ENCODE peak calls at places on chromosome 15, in six cellular contexts. H is HuH-7, U is SW480, I is anterior cingulate cortex, X is dorsolateral prefrontal cortex, F is stomach. E is an unnamed sample.

GRCh38 chr15:53611145-53611920 is 148.1 kb downstream of the WDR72 start:
- DNase-seq in H (no peak), U (no peak), I (no peak), X (no peak), F (no peak), E (no peak)

GRCh38 chr15:92336588-92336987 is 57.1 kb upstream of the ST8SIA2 start:
- DNase-seq in H (no peak), U (no peak), I (no peak), X (no peak), F (no peak), E (no peak)

GRCh38 chr15:74402873-74403589 is 30.7 kb downstream of the SEMA7A start:
- DNase-seq in H (no peak), U (no peak), I (no peak), X (no peak), F (peak), E (no peak)

GRCh38 chr15:75198560-75199346 is 2.9 kb upstream of the C15orf39 start:
- DNase-seq in H (peak), U (peak), I (no peak), X (no peak), F (no peak), E (no peak)

GRCh38 chr15:73822998-73823397 is 50.4 kb upstream of the TBC1D21 start:
- DNase-seq in H (no peak), U (no peak), I (no peak), X (no peak), F (no peak), E (no peak)

GRCh38 chr15:78996876-78997275 is 52.0 kb upstream of the CTSH start:
- DNase-seq in H (no peak), U (peak), I (no peak), X (no peak), F (no peak), E (no peak)

GRCh38 chr15:25051399-25052154 is 96.8 kb downstream of the SNRPN start:
- DNase-seq in H (no peak), U (no peak), I (no peak), X (no peak), F (no peak), E (peak)

GRCh38 chr15:48710952-48711495 is 65.5 kb upstream of the FBN1 start:
- DNase-seq in H (no peak), U (no peak), I (no peak), X (no peak), F (no peak), E (no peak)

GRCh38 chr15:74631408-74631807 is 15.8 kb downstream of the CLK3 start:
- DNase-seq in H (no peak), U (no peak), I (no peak), X (no peak), F (no peak), E (no peak)

GRCh38 chr15:66703540-66703941 is 1.5 kb downstream of the SMAD6 start:
- DNase-seq in H (no peak), U (peak), I (no peak), X (no peak), F (peak), E (no peak)

GRCh38 chr15:75048394-75048793 is 25.0 kb downstream of the PPCDC start:
- DNase-seq in H (no peak), U (no peak), I (no peak), X (no peak), F (no peak), E (no peak)

GRCh38 chr15:90644946-90645725 is 72.0 kb upstream of the BLM start:
- DNase-seq in H (no peak), U (no peak), I (no peak), X (no peak), F (no peak), E (no peak)

GRCh38 chr15:85748176-85748575 is 46.5 kb downstream of the KLHL25 start:
- DNase-seq in H (no peak), U (no peak), I (no peak), X (no peak), F (peak), E (no peak)

GRCh38 chr15:90730290-90730689 is 13.1 kb downstream of the BLM start:
- DNase-seq in H (no peak), U (no peak), I (no peak), X (no peak), F (peak), E (no peak)

GRCh38 chr15:66603301-66604179 is 37.7 kb upstream of the LCTL start:
- DNase-seq in H (peak), U (peak), I (peak), X (no peak), F (peak), E (no peak)

GRCh38 chr15:98442379-98442833 is 205.9 kb upstream of the IGF1R start:
- DNase-seq in H (peak), U (peak), I (no peak), X (peak), F (peak), E (peak)

GRCh38 chr15:78002996-78003395 is 74.5 kb downstream of the TBC1D2B start:
- DNase-seq in H (no peak), U (no peak), I (no peak), X (no peak), F (no peak), E (peak)

E was measured in lower leg skin.